ENCODE peak calls at places on chromosomes 6 and 20, in ten cellular contexts. F, C, G, H, E, Q, V, B, Y and X are unnamed samples.

GRCh38 chr20:43925786-43926185 is 11.1 kb downstream of the TOX2 start:
- DNase-seq in C (no peak), Q (no peak), G (no peak), E (peak), B (no peak), Y (no peak), F (no peak), V (no peak), H (no peak), X (no peak)

GRCh38 chr20:24682496-24683090 is 213.2 kb downstream of the SYNDIG1 start:
- DNase-seq in E (no peak), F (no peak), V (no peak), G (peak), C (no peak), H (no peak), B (no peak), Q (no peak), Y (no peak), X (no peak)

GRCh38 chr20:33005132-33005566 is 916 bp upstream of the SUN5 start:
- DNase-seq in V (peak), B (no peak), E (peak), G (no peak), C (peak), Q (no peak), F (peak), H (peak), Y (no peak), X (no peak)

GRCh38 chr6:111661541-111662041 is 55.9 kb upstream of the TRAF3IP2 start:
- DNase-seq in C (peak), H (no peak), B (no peak), F (no peak), Q (no peak), Y (no peak), E (peak), G (no peak), V (no peak), X (no peak)

GRCh38 chr6:30601436-30601814 is 15.6 kb downstream of the PPP1R10 start:
- DNase-seq in G (no peak), Y (no peak), Q (no peak), E (no peak), F (no peak), V (no peak), H (no peak), B (no peak), C (no peak), X (no peak)

GRCh38 chr20:19727251-19727847 is 30.7 kb upstream of the RIN2 start:
- DNase-seq in E (no peak), F (no peak), G (no peak), Q (no peak), Y (no peak), B (no peak), C (no peak), H (no peak), V (no peak), X (no peak)

GRCh38 chr6:12962995-12963394 is 246.4 kb downstream of the PHACTR1 start:
- DNase-seq in E (no peak), H (peak), B (no peak), Y (no peak), G (no peak), F (no peak), Q (no peak), C (no peak), V (no peak), X (peak)

GRCh38 chr20:59349277-59349676 is 48.9 kb downstream of the EDN3 start:
- DNase-seq in E (no peak), B (no peak), F (no peak), Q (no peak), Y (no peak), G (no peak), V (no peak), C (no peak), H (no peak), X (no peak)

GRCh38 chr6:116133453-116133852 is 7.5 kb upstream of the COL10A1 start:
- DNase-seq in H (no peak), V (no peak), Q (no peak), F (no peak), B (no peak), Y (no peak), C (peak), E (no peak), G (no peak), X (no peak)

GRCh38 chr6:35363293-35363750 is 21.0 kb downstream of the PPARD start:
- DNase-seq in Y (no peak), C (peak), F (peak), G (no peak), B (no peak), H (peak), Q (no peak), V (no peak), E (no peak), X (no peak)

GRCh38 chr6:157019733-157020132 is 242.6 kb downstream of the ARID1B start:
- DNase-seq in V (peak), C (no peak), G (no peak), F (no peak), Q (no peak), Y (no peak), H (peak), B (no peak), E (no peak), X (no peak)

GRCh38 chr6:21885532-21886089 is 292.1 kb downstream of the SOX4 start:
- DNase-seq in C (no peak), V (no peak), G (no peak), F (peak), H (peak), Q (peak), Y (peak), B (peak), E (peak), X (peak)

GRCh38 chr20:33915726-33916331 is 77.9 kb upstream of the RALY start:
- DNase-seq in B (no peak), Q (no peak), F (no peak), G (peak), E (peak), V (peak), H (no peak), C (peak), Y (no peak), X (peak)

GRCh38 chr6:13113956-13114593 is 214.3 kb downstream of the TBC1D7 start:
- DNase-seq in Y (no peak), G (no peak), Q (no peak), H (no peak), E (no peak), C (no peak), F (no peak), B (no peak), V (no peak), X (no peak)

GRCh38 chr6:49565261-49565660 is 14.8 kb downstream of the C6orf141 start:
- DNase-seq in B (no peak), G (no peak), E (no peak), C (no peak), V (no peak), Y (no peak), F (no peak), Q (no peak), H (no peak), X (no peak)

GRCh38 chr20:44910690-44911262 is 916 bp downstream of the PABPC1L start:
- DNase-seq in Q (no peak), G (no peak), C (peak), Y (no peak), H (no peak), V (no peak), F (no peak), B (no peak), E (no peak), X (peak)

GRCh38 chr6:39791850-39792500 is at the start of gene DAAM2:
- DNase-seq in Y (no peak), F (no peak), E (peak), B (no peak), C (peak), Q (no peak), H (peak), V (no peak), G (peak), X (no peak)

GRCh38 chr6:111427341-111428116 is 55.5 kb downstream of the REV3L start:
- DNase-seq in V (peak), E (no peak), H (peak), F (peak), C (no peak), G (no peak), Y (peak), B (no peak), Q (no peak), X (peak)

GRCh38 chr6:16313732-16314131 is 75.3 kb downstream of the GMPR start:
- DNase-seq in G (no peak), E (no peak), V (no peak), C (no peak), B (no peak), F (no peak), Q (no peak), H (no peak), Y (no peak), X (no peak)

GRCh38 chr6:11727356-11727755 is 51.2 kb downstream of the ADTRP start:
- DNase-seq in C (no peak), E (no peak), G (no peak), H (no peak), B (no peak), Y (no peak), F (no peak), Q (no peak), V (no peak), X (no peak)

GRCh38 chr20:34922654-34923381 is 32.8 kb downstream of the GSS start:
- DNase-seq in F (no peak), E (no peak), B (no peak), V (no peak), Q (peak), Y (peak), C (no peak), G (no peak), H (peak), X (peak)

DNA sequence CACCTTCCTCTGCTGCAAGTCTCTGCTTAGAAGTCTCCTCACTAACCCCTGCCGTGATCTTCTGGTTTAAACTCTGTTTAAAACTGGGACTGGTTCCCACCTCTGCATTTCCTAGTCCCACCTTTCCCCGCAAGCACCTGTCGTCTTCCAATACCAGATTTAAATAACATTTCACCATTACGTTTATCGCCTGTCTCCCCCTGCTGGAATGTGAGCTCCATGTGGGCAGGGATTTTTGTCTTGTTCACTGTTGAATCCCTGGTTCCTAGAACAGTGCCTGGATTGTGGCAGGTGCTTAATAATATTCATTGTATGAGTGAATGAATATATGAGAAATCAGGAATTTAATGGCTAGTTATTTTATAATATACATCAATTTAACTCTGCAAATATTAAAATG is 2.7 kb downstream of the GUCA1A start:
- DNase-seq in F (no peak), V (no peak), E (no peak), C (peak), G (no peak), Q (no peak), Y (no peak), B (no peak), H (no peak), X (no peak)
- TF ChIP-seq CTCF in F (peak), V (peak), E (no peak), C (peak), G (no peak), Q (no peak), Y (peak), B (no peak), H (peak), X (no peak)

GRCh38 chr6:81939774-81940165 is 187.3 kb upstream of the TENT5A start:
- DNase-seq in V (no peak), H (no peak), C (no peak), E (no peak), G (no peak), Y (no peak), Q (no peak), F (no peak), B (no peak), X (peak)
- TF ChIP-seq CTCF in V (no peak), H (no peak), C (no peak), E (no peak), G (no peak), Y (no peak), Q (no peak), F (no peak), B (no peak), X (no peak)

GRCh38 chr6:81826785-81827184 is 74.3 kb upstream of the TENT5A start:
- DNase-seq in Q (no peak), C (no peak), V (no peak), F (no peak), Y (no peak), B (no peak), G (no peak), E (no peak), H (no peak), X (no peak)

GRCh38 chr6:81831274-81831673 is 78.8 kb upstream of the TENT5A start:
- DNase-seq in B (no peak), G (no peak), C (no peak), F (no peak), Q (no peak), H (no peak), Y (no peak), V (no peak), E (peak), X (no peak)

GRCh38 chr6:81834141-81834621 is 81.7 kb upstream of the TENT5A start:
- DNase-seq in H (peak), Y (peak), Q (no peak), F (peak), B (no peak), G (no peak), V (no peak), C (no peak), E (peak), X (no peak)

GRCh38 chr6:81838031-81838430 is 85.5 kb upstream of the TENT5A start:
- DNase-seq in C (no peak), Y (no peak), H (peak), F (no peak), Q (no peak), V (no peak), E (no peak), B (no peak), G (no peak), X (peak)

GRCh38 chr6:81832304-81832703 is 79.8 kb upstream of the TENT5A start:
- DNase-seq in B (no peak), E (peak), G (no peak), C (no peak), V (no peak), F (no peak), Y (no peak), Q (no peak), H (no peak), X (no peak)
- TF ChIP-seq CTCF in B (no peak), E (no peak), G (no peak), C (no peak), V (no peak), F (no peak), Y (no peak), Q (no peak), H (no peak), X (no peak)

DNA sequence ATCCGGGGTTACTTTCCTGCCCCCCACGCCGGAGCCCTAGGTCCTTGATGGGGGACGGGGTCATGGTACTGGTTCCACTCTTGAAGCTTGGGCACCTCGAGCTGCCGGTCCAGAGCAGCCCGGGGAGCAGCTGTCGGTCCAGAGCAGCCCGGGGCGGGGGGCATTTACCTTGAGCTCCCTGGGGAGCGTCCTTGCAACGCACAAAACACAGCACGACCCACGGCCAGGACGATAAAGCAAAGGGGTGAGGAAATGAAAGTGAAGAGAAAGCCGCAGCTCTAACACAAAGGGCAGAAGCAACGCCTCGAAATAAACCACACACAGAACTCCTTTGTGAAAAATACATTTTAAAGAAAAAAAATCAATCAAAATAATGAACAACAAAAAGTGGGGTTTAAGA is 39.1 kb downstream of the KCNQ2 start:
- DNase-seq in Q (no peak), E (no peak), G (no peak), Y (no peak), H (no peak), F (no peak), V (peak), C (no peak), B (no peak), X (no peak)
- TF ChIP-seq CTCF in Q (no peak), E (no peak), G (no peak), Y (no peak), H (no peak), F (no peak), V (no peak), C (no peak), B (no peak), X (no peak)

GRCh38 chr20:36487069-36487468 is 54.2 kb upstream of the MYL9 start:
- DNase-seq in B (no peak), V (no peak), F (no peak), E (no peak), H (no peak), Y (no peak), C (no peak), G (no peak), Q (no peak), X (no peak)
- TF ChIP-seq CTCF in B (no peak), V (no peak), F (no peak), E (no peak), H (no peak), Y (no peak), C (no peak), G (no peak), Q (no peak), X (no peak)

GRCh38 chr6:120200853-120201252 is 851.3 kb upstream of the MAN1A1 start:
- DNase-seq in Q (no peak), G (no peak), H (no peak), Y (no peak), B (no peak), E (no peak), F (no peak), V (no peak), C (no peak), X (no peak)
- TF ChIP-seq CTCF in Q (no peak), G (no peak), H (no peak), Y (no peak), B (no peak), E (no peak), F (no peak), V (no peak), C (no peak), X (no peak)

DNA sequence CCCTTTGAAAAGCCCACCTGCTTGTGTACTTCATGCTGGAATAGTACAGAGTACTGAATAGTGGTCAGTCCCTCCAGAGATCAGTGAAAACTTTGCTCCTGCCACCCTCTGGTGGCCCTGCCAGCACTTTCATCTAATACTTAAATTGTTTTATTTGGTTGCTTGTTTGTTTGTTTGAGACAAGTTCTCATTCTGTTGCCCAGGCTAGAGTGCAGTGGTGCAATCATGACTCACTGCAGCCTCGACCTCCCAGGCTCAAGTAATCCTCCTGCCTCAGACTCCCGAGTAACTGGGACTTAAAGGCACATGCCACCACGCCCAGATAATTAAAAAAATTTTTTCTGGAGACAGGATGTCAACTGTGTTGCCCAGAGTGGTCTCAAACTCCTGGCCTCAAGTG is 9.1 kb downstream of the FAM83D start:
- DNase-seq in F (no peak), C (no peak), Q (no peak), V (no peak), G (no peak), Y (no peak), B (no peak), H (peak), E (no peak), X (peak)
- TF ChIP-seq CTCF in F (peak), C (peak), Q (no peak), V (no peak), G (no peak), Y (peak), B (no peak), H (peak), E (no peak), X (no peak)

DNA sequence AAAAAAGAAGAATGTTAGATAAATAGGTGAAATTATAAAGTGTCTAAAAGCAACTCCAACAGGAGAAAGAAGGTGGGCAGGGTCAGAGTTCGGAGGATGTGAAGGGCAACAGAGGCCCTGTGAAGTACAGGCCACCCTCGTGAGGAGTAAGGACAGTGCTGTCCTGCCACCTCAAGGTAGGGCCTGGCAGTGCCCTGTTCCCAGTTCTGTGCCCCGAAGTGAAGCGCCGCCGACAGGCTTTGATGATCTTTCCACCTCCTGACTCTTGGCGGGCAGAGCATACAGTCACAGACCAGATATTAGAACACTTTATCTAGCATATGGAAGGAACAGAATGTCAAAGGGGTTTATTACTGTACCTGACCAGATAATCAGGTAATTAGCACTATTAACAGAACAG is 75.8 kb downstream of the GJA10 start:
- DNase-seq in G (no peak), H (no peak), Q (no peak), Y (no peak), E (no peak), B (peak), C (no peak), F (no peak), V (no peak), X (no peak)
- TF ChIP-seq CTCF in G (no peak), H (no peak), Q (no peak), Y (no peak), E (no peak), B (no peak), C (peak), F (no peak), V (no peak), X (peak)

GRCh38 chr20:46312075-46312944 is 4.0 kb upstream of the CDH22 start:
- DNase-seq in H (no peak), C (peak), V (no peak), Q (no peak), Y (no peak), E (no peak), G (no peak), F (no peak), B (no peak), X (no peak)
- TF ChIP-seq CTCF in H (no peak), C (peak), V (no peak), Q (no peak), Y (no peak), E (no peak), G (no peak), F (no peak), B (no peak), X (no peak)